ENCODE peak calls at places on chromosomes 12 and 14, in six cellular contexts. D is AG10803, M is HepG2, U is testis, H is H7, E is sigmoid colon. X is an unnamed sample.

GRCh38 chr12:116002890-116003536 is 274.5 kb downstream of the MED13L start:
- DNase-seq in D (peak), M (no peak), U (no peak), H (no peak), E (no peak), X (no peak)

GRCh38 chr14:22303589-22304195 is 285.3 kb downstream of the DAD1 start:
- DNase-seq in D (peak), M (no peak), U (no peak), H (peak), E (no peak), X (no peak)

GRCh38 chr12:121465921-121466799 is 66.2 kb downstream of the RNF34 start:
- DNase-seq in D (peak), M (no peak), U (no peak), H (peak), E (no peak), X (peak)

GRCh38 chr12:48999371-49000131 is at the start of gene DDN:
- DNase-seq in D (peak), M (no peak), U (no peak), H (peak), E (no peak), X (peak)

GRCh38 chr12:77679701-77680100 is 151.0 kb upstream of the NAV3 start:
- DNase-seq in D (no peak), M (no peak), U (no peak), H (no peak), E (no peak), X (no peak)

GRCh38 chr12:32906407-32907165 is 10.0 kb upstream of the PKP2 start:
- DNase-seq in D (no peak), M (peak), U (no peak), H (no peak), E (no peak), X (no peak)

GRCh38 chr12:131272415-131272814 is 318.7 kb downstream of the ADGRD1 start:
- DNase-seq in D (no peak), M (no peak), U (no peak), H (no peak), E (no peak), X (no peak)

GRCh38 chr12:57471-57980 is 9.0 kb upstream of the IQSEC3 start:
- DNase-seq in D (no peak), M (no peak), U (no peak), H (peak), E (no peak), X (no peak)

GRCh38 chr12:91178139-91178561 is 4.5 kb downstream of the DCN start:
- DNase-seq in D (peak), M (peak), U (no peak), H (no peak), E (no peak), X (no peak)

GRCh38 chr12:63997198-63997597 is 152.7 kb downstream of the SRGAP1 start:
- DNase-seq in D (no peak), M (no peak), U (no peak), H (no peak), E (no peak), X (no peak)

GRCh38 chr12:1947081-1947480 is 28.6 kb upstream of the CACNA2D4 start:
- DNase-seq in D (peak), M (no peak), U (no peak), H (no peak), E (no peak), X (no peak)

GRCh38 chr12:62834971-62835547 is 99.9 kb downstream of the PPM1H start:
- DNase-seq in D (peak), M (no peak), U (no peak), H (no peak), E (no peak), X (no peak)

DNA sequence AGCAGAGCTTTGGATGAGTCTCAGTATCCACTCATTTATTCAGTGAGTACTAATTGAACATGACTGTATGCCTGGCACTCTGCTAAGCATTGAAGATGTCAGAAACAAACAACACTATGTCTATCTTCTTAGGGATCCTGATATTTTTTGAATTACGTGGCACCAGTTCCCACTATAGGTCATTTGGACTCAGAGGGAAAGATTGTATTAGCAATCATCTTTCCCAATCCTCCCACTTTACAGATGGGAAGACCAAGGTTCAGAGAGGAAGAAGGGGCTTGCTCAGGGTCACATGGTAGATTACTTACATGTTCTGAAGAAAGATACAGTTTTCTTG is 292.0 kb upstream of the TBX3 start:
- DNase-seq in D (peak), M (no peak), U (no peak), H (no peak), E (no peak), X (no peak)
- H3K4me3 ChIP-seq in D (no peak), M (no peak), U (no peak), H (no peak), E (no peak), X (no peak)

GRCh38 chr14:103871596-103872480 is 24.5 kb upstream of the PPP1R13B start:
- DNase-seq in D (no peak), M (no peak), U (peak), H (peak), E (no peak), X (no peak)
- H3K4me3 ChIP-seq in D (peak), M (no peak), U (peak), H (peak), E (peak), X (no peak)

GRCh38 chr12:7905071-7905470 is 30.9 kb downstream of the SLC2A3 start:
- DNase-seq in D (no peak), M (no peak), U (no peak), H (no peak), E (no peak), X (no peak)
- H3K4me3 ChIP-seq in D (no peak), M (peak), U (no peak), H (no peak), E (no peak), X (no peak)

GRCh38 chr12:88200029-88200428 is 57.9 kb downstream of the TMTC3 start:
- DNase-seq in D (no peak), M (no peak), U (no peak), H (no peak), E (no peak), X (no peak)
- H3K4me3 ChIP-seq in D (no peak), M (no peak), U (no peak), H (no peak), E (no peak), X (no peak)

DNA sequence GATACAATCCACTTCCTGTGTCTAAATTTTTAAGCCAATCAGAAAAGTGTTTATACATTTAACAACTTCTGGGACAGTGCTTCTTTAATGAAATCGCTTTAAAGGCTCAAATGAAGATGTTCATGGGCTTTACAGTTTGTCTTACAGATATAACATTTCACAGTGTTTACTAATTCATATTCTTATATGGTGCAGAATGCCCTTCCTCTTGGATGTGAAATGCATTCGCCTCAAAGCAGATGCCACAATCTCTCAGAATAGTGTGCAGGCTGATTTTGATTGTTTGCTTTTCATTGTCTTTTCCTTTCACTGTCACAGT is 200.1 kb upstream of the FOXN3 start:
- DNase-seq in D (no peak), M (no peak), U (no peak), H (no peak), E (no peak), X (no peak)
- H3K4me3 ChIP-seq in D (peak), M (peak), U (no peak), H (peak), E (peak), X (no peak)

GRCh38 chr14:55873229-55873628 is 245.0 kb upstream of the PELI2 start:
- DNase-seq in D (no peak), M (no peak), U (no peak), H (no peak), E (no peak), X (no peak)

GRCh38 chr14:55869397-55870049 is 248.7 kb upstream of the PELI2 start:
- DNase-seq in D (no peak), M (no peak), U (no peak), H (no peak), E (no peak), X (no peak)

GRCh38 chr14:55877942-55878341 is 240.3 kb upstream of the PELI2 start:
- DNase-seq in D (peak), M (no peak), U (no peak), H (no peak), E (no peak), X (no peak)

GRCh38 chr14:55874785-55875184 is 243.4 kb upstream of the PELI2 start:
- DNase-seq in D (no peak), M (no peak), U (no peak), H (no peak), E (no peak), X (no peak)
- H3K4me3 ChIP-seq in D (no peak), M (no peak), U (no peak), H (no peak), E (no peak), X (no peak)

X was measured in Caco-2.